ENCODE peak calls at places on chromosomes 3 and 15, in four cellular contexts. One of them, this sample, is unnamed.
A peak's percentile ranks its signal among the peaks of the same experiment; 100 is the strongest.

GRCh38 chr3:123448503-123449091 is at the start of gene ADCY5:
- DNase-seq in HepG2: no peak
- DNase-seq in K562: no peak
- DNase-seq in GM12878: no peak
- DNase-seq in this sample: peak; percentile 33

GRCh38 chr15:67089218-67090193 is 24.1 kb downstream of the SMAD3 start:
- DNase-seq in GM12878: no peak
- DNase-seq in K562: peak; percentile 50
- DNase-seq in HepG2: no peak
- DNase-seq in this sample: no peak

GRCh38 chr3:1179116-1179515 is 86.3 kb downstream of the CNTN6 start:
- DNase-seq in K562: no peak
- DNase-seq in GM12878: no peak
- DNase-seq in HepG2: no peak
- DNase-seq in this sample: no peak

GRCh38 chr3:134366928-134367352 is 7.3 kb downstream of the AMOTL2 start:
- DNase-seq in K562: no peak
- DNase-seq in HepG2: peak; percentile 32
- DNase-seq in GM12878: no peak
- DNase-seq in this sample: no peak

GRCh38 chr3:25897019-25897418 is 107.1 kb downstream of the OXSM start:
- DNase-seq in K562: peak; percentile 55
- DNase-seq in HepG2: peak; percentile 20
- DNase-seq in GM12878: no peak
- DNase-seq in this sample: peak; percentile 56

GRCh38 chr15:47407692-47408091 is 309.6 kb upstream of the SEMA6D start:
- DNase-seq in GM12878: no peak
- DNase-seq in HepG2: no peak
- DNase-seq in K562: no peak
- DNase-seq in this sample: no peak

GRCh38 chr3:57961828-57962447 is 46.3 kb upstream of the FLNB start:
- DNase-seq in GM12878: no peak
- DNase-seq in K562: peak; percentile 20
- DNase-seq in HepG2: peak; percentile 80
- DNase-seq in this sample: no peak

GRCh38 chr3:161600185-161600584 is 103.6 kb downstream of the OTOL1 start:
- DNase-seq in HepG2: no peak
- DNase-seq in GM12878: no peak
- DNase-seq in K562: no peak
- DNase-seq in this sample: no peak

GRCh38 chr3:122356402-122356801 is 26.6 kb downstream of the MIX23 start:
- DNase-seq in HepG2: peak; percentile 57
- DNase-seq in GM12878: no peak
- DNase-seq in K562: no peak
- DNase-seq in this sample: peak; percentile 39

GRCh38 chr3:143644370-143645089 is 203.7 kb downstream of the SLC9A9 start:
- DNase-seq in K562: peak; percentile 18
- DNase-seq in GM12878: peak; percentile 26
- DNase-seq in HepG2: peak; percentile 22
- DNase-seq in this sample: peak; percentile 73

GRCh38 chr3:174035317-174035886 is 637.9 kb downstream of the NLGN1 start:
- DNase-seq in GM12878: no peak
- DNase-seq in HepG2: no peak
- DNase-seq in K562: no peak
- DNase-seq in this sample: no peak

GRCh38 chr15:85804481-85805165 is 9.9 kb upstream of the KLHL25 start:
- DNase-seq in K562: no peak
- DNase-seq in HepG2: no peak
- DNase-seq in GM12878: no peak
- DNase-seq in this sample: no peak

GRCh38 chr15:34514251-34514760 is 69.1 kb downstream of the GOLGA8B start:
- DNase-seq in HepG2: no peak
- DNase-seq in K562: peak; percentile 85
- DNase-seq in GM12878: no peak
- DNase-seq in this sample: peak; percentile 13

GRCh38 chr3:170424879-170425278 is 6.2 kb downstream of the CLDN11 start:
- DNase-seq in HepG2: no peak
- DNase-seq in K562: no peak
- DNase-seq in GM12878: no peak
- DNase-seq in this sample: no peak

GRCh38 chr15:81298606-81299005 is 25.3 kb downstream of the STARD5 start:
- DNase-seq in K562: no peak
- DNase-seq in HepG2: no peak
- DNase-seq in GM12878: no peak
- DNase-seq in this sample: no peak

GRCh38 chr3:123678108-123678511 is 93.3 kb upstream of the HACD2 start:
- DNase-seq in GM12878: no peak
- DNase-seq in K562: no peak
- DNase-seq in HepG2: no peak
- DNase-seq in this sample: no peak

GRCh38 chr3:68032219-68032618 is 377.8 kb upstream of the SUCLG2 start:
- DNase-seq in GM12878: no peak
- DNase-seq in K562: no peak
- DNase-seq in HepG2: no peak
- DNase-seq in this sample: no peak

GRCh38 chr3:157376596-157377300 is 59.9 kb upstream of the PTX3 start:
- DNase-seq in GM12878: no peak
- DNase-seq in HepG2: no peak
- DNase-seq in K562: no peak
- DNase-seq in this sample: no peak

GRCh38 chr3:24415819-24416218 is 78.8 kb downstream of the THRB start:
- DNase-seq in HepG2: no peak
- DNase-seq in GM12878: no peak
- DNase-seq in K562: no peak
- DNase-seq in this sample: no peak

GRCh38 chr3:67998222-67998760 is 343.9 kb upstream of the SUCLG2 start:
- DNase-seq in K562: no peak
- DNase-seq in HepG2: no peak
- DNase-seq in GM12878: no peak
- DNase-seq in this sample: no peak

GRCh38 chr3:142029052-142029642 is 120.2 kb downstream of the TFDP2 start:
- DNase-seq in K562: no peak
- DNase-seq in GM12878: peak; percentile 49
- DNase-seq in HepG2: no peak
- DNase-seq in this sample: no peak

GRCh38 chr3:112308151-112308911 is 14.3 kb upstream of the SLC9C1 start:
- DNase-seq in GM12878: no peak
- DNase-seq in HepG2: no peak
- DNase-seq in K562: no peak
- DNase-seq in this sample: no peak
- TF ChIP-seq FOXK2 in GM12878: no peak
- TF ChIP-seq FOXK2 in HepG2: no peak
- TF ChIP-seq FOXK2 in K562: no peak
- TF ChIP-seq FOXK2 in this sample: no peak

DNA sequence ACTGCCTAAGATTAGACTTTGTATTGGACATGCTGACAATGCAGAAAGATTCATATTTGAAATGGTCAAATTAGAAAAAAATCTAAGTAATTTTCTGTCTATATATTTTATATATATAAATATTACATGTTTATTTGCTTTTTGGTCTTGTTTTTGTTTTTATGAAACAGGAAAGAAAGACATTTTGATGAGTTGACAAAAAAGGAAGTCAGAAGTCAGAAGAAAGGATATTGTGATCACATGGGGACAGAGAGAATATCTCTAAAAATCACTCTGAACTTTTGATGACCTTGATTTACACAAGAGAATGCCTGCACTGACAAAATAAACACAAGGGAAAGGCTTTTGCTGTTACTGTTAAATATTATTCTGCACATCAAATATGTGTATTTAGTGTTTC is 811.3 kb downstream of the SI start:
- DNase-seq in K562: no peak
- DNase-seq in HepG2: no peak
- DNase-seq in GM12878: no peak
- DNase-seq in this sample: no peak
- TF ChIP-seq FOXK2 in K562: no peak
- TF ChIP-seq FOXK2 in HepG2: no peak
- TF ChIP-seq FOXK2 in GM12878: no peak
- TF ChIP-seq FOXK2 in this sample: no peak

GRCh38 chr15:62494144-62494543 is 329.1 kb upstream of the C2CD4B start:
- DNase-seq in K562: no peak
- DNase-seq in GM12878: no peak
- DNase-seq in HepG2: no peak
- DNase-seq in this sample: no peak

GRCh38 chr15:62497356-62497755 is 332.3 kb upstream of the C2CD4B start:
- DNase-seq in K562: no peak
- DNase-seq in HepG2: no peak
- DNase-seq in GM12878: no peak
- DNase-seq in this sample: no peak

GRCh38 chr15:62498711-62499110 is 333.6 kb upstream of the C2CD4B start:
- DNase-seq in HepG2: peak; percentile 70
- DNase-seq in K562: no peak
- DNase-seq in GM12878: no peak
- DNase-seq in this sample: no peak

GRCh38 chr15:62492900-62493299 is 327.8 kb upstream of the C2CD4B start:
- DNase-seq in HepG2: no peak
- DNase-seq in K562: no peak
- DNase-seq in GM12878: no peak
- DNase-seq in this sample: no peak

DNA sequence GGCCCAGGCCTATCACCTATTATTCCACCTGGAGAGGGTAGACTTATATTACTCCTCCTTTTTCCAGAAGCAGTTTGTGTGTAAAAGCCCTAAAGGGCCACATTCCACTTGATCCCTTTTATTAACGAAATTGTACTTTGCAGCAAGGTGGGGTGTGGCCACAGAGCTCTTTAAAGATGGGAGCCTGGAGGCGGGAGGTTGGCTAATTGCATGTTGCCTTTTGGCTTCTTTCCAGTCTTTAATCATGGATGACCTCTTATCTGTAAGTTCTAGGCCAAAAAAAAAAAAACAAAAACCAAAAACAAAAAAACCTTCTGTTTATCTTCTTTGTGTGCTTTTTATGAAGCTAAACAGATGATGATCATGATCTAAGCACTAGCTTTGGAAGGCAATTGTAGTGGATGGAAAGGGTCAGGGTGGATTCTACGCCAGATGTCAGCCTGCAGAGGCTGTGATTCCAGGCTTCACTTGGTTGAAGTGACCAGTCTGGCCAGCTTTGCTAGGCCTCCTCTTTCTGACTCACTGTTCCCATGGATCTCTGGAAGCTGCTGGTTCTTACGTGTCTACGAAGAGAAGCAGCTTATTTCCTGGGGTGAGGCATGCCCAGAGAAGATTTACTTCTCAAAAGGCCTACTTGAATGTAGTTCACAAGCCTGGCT is 330.7 kb upstream of the C2CD4B start:
- DNase-seq in K562: no peak
- DNase-seq in GM12878: no peak
- DNase-seq in HepG2: no peak
- DNase-seq in this sample: no peak
- TF ChIP-seq FOXK2 in K562: no peak
- TF ChIP-seq FOXK2 in GM12878: no peak
- TF ChIP-seq FOXK2 in HepG2: no peak
- TF ChIP-seq FOXK2 in this sample: no peak

GRCh38 chr15:44633603-44634002 is 29.9 kb downstream of the SPG11 start:
- DNase-seq in GM12878: no peak
- DNase-seq in HepG2: no peak
- DNase-seq in K562: no peak
- DNase-seq in this sample: no peak
- TF ChIP-seq FOXK2 in GM12878: no peak
- TF ChIP-seq FOXK2 in HepG2: no peak
- TF ChIP-seq FOXK2 in K562: no peak
- TF ChIP-seq FOXK2 in this sample: no peak

GRCh38 chr3:119240582-119241434 is at the start of gene B4GALT4:
- DNase-seq in HepG2: peak; percentile 73
- DNase-seq in GM12878: no peak
- DNase-seq in K562: peak; percentile 73
- DNase-seq in this sample: peak; percentile 86

GRCh38 chr3:119239421-119239820 is 1.3 kb downstream of the B4GALT4 start:
- DNase-seq in GM12878: no peak
- DNase-seq in HepG2: no peak
- DNase-seq in K562: no peak
- DNase-seq in this sample: no peak

GRCh38 chr3:119237299-119237698 is 3.4 kb downstream of the B4GALT4 start:
- DNase-seq in HepG2: no peak
- DNase-seq in GM12878: no peak
- DNase-seq in K562: no peak
- DNase-seq in this sample: no peak

GRCh38 chr3:119236756-119237155 is 3.9 kb downstream of the B4GALT4 start:
- DNase-seq in K562: no peak
- DNase-seq in GM12878: no peak
- DNase-seq in HepG2: no peak
- DNase-seq in this sample: no peak

DNA sequence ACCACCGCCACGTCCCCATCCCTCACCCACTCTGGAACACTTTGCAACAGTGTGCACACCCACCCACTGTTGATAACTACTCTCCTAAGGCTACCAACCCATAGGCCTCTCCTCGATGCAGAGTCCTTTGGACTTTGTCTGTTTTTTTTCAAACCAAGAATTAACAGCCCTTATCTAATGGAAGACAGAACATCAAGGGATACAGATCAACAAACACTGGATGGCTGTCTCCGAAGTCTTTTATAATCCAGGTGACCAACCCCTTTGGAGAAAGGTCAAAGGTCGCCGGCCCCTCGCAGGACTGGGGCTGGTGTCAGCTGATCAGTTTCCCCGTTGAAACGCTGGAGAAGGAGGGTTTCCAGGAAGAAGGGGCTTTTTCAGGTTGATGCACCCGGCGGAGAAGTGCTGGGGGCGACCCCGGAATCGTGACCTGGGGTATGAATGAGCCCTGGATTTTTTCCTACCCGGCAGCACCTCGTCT is 537 bp downstream of the B4GALT4 start:
- DNase-seq in K562: peak; percentile 26
- DNase-seq in GM12878: no peak
- DNase-seq in HepG2: peak; percentile 77
- DNase-seq in this sample: peak; percentile 25
- TF ChIP-seq FOXK2 in K562: no peak
- TF ChIP-seq FOXK2 in GM12878: no peak
- TF ChIP-seq FOXK2 in HepG2: no peak
- TF ChIP-seq FOXK2 in this sample: no peak

GRCh38 chr15:39640665-39641064 is 59.8 kb downstream of the THBS1 start:
- DNase-seq in K562: no peak
- DNase-seq in GM12878: no peak
- DNase-seq in HepG2: no peak
- DNase-seq in this sample: no peak
- TF ChIP-seq FOXK2 in K562: no peak
- TF ChIP-seq FOXK2 in GM12878: no peak
- TF ChIP-seq FOXK2 in HepG2: no peak
- TF ChIP-seq FOXK2 in this sample: no peak

DNA sequence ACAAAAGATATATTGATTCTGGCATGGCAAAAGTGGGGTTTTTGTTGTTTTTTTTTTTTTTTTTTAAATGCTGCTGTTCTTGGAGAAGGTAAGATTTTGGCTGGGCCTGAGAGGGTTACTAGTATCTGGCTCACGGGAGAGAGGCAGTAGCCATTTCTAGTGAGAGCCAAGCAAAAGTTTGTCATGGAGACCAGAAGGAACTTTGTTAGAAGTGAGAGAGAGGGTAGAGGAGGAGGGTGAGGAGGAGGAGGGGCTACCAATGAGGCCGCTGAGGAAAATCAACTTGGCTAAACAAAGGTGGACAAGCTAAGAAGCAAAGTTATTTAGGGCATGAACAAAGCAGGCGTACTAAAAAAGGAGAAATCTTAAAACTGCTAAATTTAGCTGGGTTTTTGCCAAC is 48.9 kb upstream of the STRIT1 start:
- DNase-seq in GM12878: no peak
- DNase-seq in K562: no peak
- DNase-seq in HepG2: no peak
- DNase-seq in this sample: no peak
- TF ChIP-seq FOXK2 in GM12878: no peak
- TF ChIP-seq FOXK2 in K562: no peak
- TF ChIP-seq FOXK2 in HepG2: no peak
- TF ChIP-seq FOXK2 in this sample: no peak

This sample was measured in HEK293T.